ENCODE peak calls at places on chromosomes 2 and 18, in five cellular contexts. W, E, A, Y and Z are unnamed samples.

GRCh38 chr2:107808986-107809385 is 17.7 kb upstream of the RGPD4 start:
- DNase-seq in A (no peak), W (no peak), E (no peak), Y (no peak), Z (no peak)

GRCh38 chr2:166344286-166345113 is 31.2 kb downstream of the SCN9A start:
- DNase-seq in A (no peak), W (no peak), E (no peak), Y (no peak), Z (no peak)

GRCh38 chr2:168494190-168494711 is 38.2 kb downstream of the CERS6 start:
- DNase-seq in E (no peak), A (no peak), W (no peak), Y (no peak), Z (no peak)

GRCh38 chr2:27078267-27079194 is at the start of gene EMILIN1:
- DNase-seq in Y (no peak), W (no peak), A (peak), E (peak), Z (no peak)

GRCh38 chr2:127652786-127653357 is 6.9 kb downstream of the GPR17 start:
- DNase-seq in Y (no peak), E (no peak), A (no peak), W (no peak), Z (no peak)

GRCh38 chr2:191114403-191114886 is 36.3 kb downstream of the STAT4 start:
- DNase-seq in A (no peak), E (no peak), Y (peak), W (no peak), Z (no peak)

GRCh38 chr2:54628418-54628817 is 95.0 kb upstream of the EML6 start:
- DNase-seq in A (no peak), Y (no peak), W (no peak), E (no peak), Z (no peak)

GRCh38 chr2:236867441-236868260 is 218.0 kb upstream of the COPS8 start:
- DNase-seq in W (no peak), E (no peak), Y (no peak), A (no peak), Z (no peak)

GRCh38 chr2:197378494-197378972 is 56.3 kb downstream of the SF3B1 start:
- DNase-seq in W (peak), E (no peak), A (peak), Y (peak), Z (no peak)

GRCh38 chr18:74457043-74457742 is at the start of gene DIPK1C:
- DNase-seq in E (no peak), A (no peak), Y (no peak), W (no peak), Z (no peak)

GRCh38 chr18:22348521-22349316 is 69.0 kb downstream of the CTAGE1 start:
- DNase-seq in Y (no peak), W (peak), A (peak), E (no peak), Z (no peak)